ENCODE peak calls at places on chromosomes 5 and 9, in four cellular contexts. N is hepatocyte, S is mammary epithelial cell, F is psoas muscle. R is an unnamed sample.

GRCh38 chr5:146789712-146790660 is 88.6 kb downstream of the PPP2R2B start:
- DNase-seq in N (no peak), F (no peak), S (no peak), R (no peak)

GRCh38 chr5:125604104-125604503 is 819.1 kb upstream of the GRAMD2B start:
- DNase-seq in N (no peak), F (no peak), S (no peak), R (no peak)

GRCh38 chr5:178582291-178582690 is 7.9 kb downstream of the COL23A1 start:
- DNase-seq in S (no peak), N (no peak), F (no peak), R (no peak)

GRCh38 chr5:172607213-172607793 is 33.8 kb upstream of the NEURL1B start:
- DNase-seq in F (peak; percentile 53), N (no peak), S (peak; percentile 8), R (no peak)

GRCh38 chr5:119036101-119036762 is 34.7 kb upstream of the DMXL1 start:
- DNase-seq in N (peak; percentile 17), F (no peak), S (peak; percentile 79), R (peak; percentile 30)

GRCh38 chr5:80302636-80303035 is 17.2 kb upstream of the SPZ1 start:
- DNase-seq in S (no peak), N (no peak), F (no peak), R (no peak)

GRCh38 chr9:124450241-124450924 is at the start of gene ADGRD2:
- DNase-seq in N (peak; percentile 65), F (no peak), S (no peak), R (no peak)

GRCh38 chr5:144421411-144421810 is 250.7 kb downstream of the KCTD16 start:
- DNase-seq in F (no peak), N (peak; percentile 13), S (peak; percentile 36), R (no peak)

GRCh38 chr9:114278881-114279570 is 43.9 kb upstream of the ORM1 start:
- DNase-seq in N (no peak), S (peak; percentile 88), F (no peak), R (no peak)

GRCh38 chr9:130467371-130467770 is 22.6 kb downstream of the ASS1 start:
- DNase-seq in S (no peak), N (no peak), F (no peak), R (no peak)

GRCh38 chr9:136807281-136808074 is at the start of gene RABL6:
- DNase-seq in N (peak; percentile 92), F (peak; percentile 81), S (peak; percentile 66), R (no peak)

GRCh38 chr9:134028575-134029247 is 3.4 kb downstream of the BRD3OS start:
- DNase-seq in N (no peak), F (no peak), S (no peak), R (no peak)

GRCh38 chr9:30732060-30732459 is 1652.4 kb upstream of the ACO1 start:
- DNase-seq in S (no peak), F (no peak), N (no peak), R (no peak)

GRCh38 chr5:109486200-109486804 is 76.5 kb upstream of the PJA2 start:
- DNase-seq in N (no peak), F (no peak), S (no peak), R (no peak)

GRCh38 chr9:83304686-83305085 is 233.5 kb downstream of the FRMD3 start:
- DNase-seq in N (peak; percentile 52), S (no peak), F (peak; percentile 80), R (no peak)

GRCh38 chr5:6762697-6763096 is 49.5 kb downstream of the TENT4A start:
- DNase-seq in F (no peak), N (no peak), S (no peak), R (no peak)

GRCh38 chr5:179819296-179820126 is 1.2 kb upstream of the SQSTM1 start:
- DNase-seq in S (peak; percentile 52), N (peak; percentile 88), F (peak; percentile 81), R (no peak)

GRCh38 chr9:77163889-77164288 is 13.4 kb upstream of the VPS13A start:
- DNase-seq in N (peak; percentile 13), S (peak; percentile 65), F (no peak), R (no peak)

GRCh38 chr9:94212091-94212490 is 47.0 kb upstream of the ZNF169 start:
- DNase-seq in F (no peak), N (peak; percentile 19), S (peak; percentile 40), R (no peak)

GRCh38 chr9:14616188-14616982 is 76.8 kb downstream of the ZDHHC21 start:
- DNase-seq in F (no peak), S (peak; percentile 34), N (peak; percentile 68), R (peak; percentile 66)

GRCh38 chr5:133086366-133086875 is 34.6 kb downstream of the HSPA4 start:
- DNase-seq in N (no peak), F (no peak), S (no peak), R (no peak)

GRCh38 chr5:147763791-147764525 is 18.6 kb downstream of the JAKMIP2 start:
- DNase-seq in S (peak; percentile 56), F (no peak), N (no peak), R (no peak)

GRCh38 chr9:132846109-132846917 is 31.8 kb downstream of the AK8 start:
- DNase-seq in S (no peak), F (no peak), N (no peak), R (no peak)

GRCh38 chr5:17976404-17976803 is 342.1 kb downstream of the TAF11L14 start:
- DNase-seq in N (no peak), S (no peak), F (no peak), R (no peak)

GRCh38 chr9:134690946-134691694 is 49.5 kb downstream of the COL5A1 start:
- DNase-seq in F (peak; percentile 30), S (no peak), N (no peak), R (no peak)

GRCh38 chr5:60526336-60526875 is 173.6 kb downstream of the DEPDC1B start:
- DNase-seq in N (no peak), S (no peak), F (no peak), R (no peak)

GRCh38 chr5:75663621-75664285 is 52.5 kb downstream of the ANKDD1B start:
- DNase-seq in S (no peak), F (no peak), N (no peak), R (no peak)

DNA sequence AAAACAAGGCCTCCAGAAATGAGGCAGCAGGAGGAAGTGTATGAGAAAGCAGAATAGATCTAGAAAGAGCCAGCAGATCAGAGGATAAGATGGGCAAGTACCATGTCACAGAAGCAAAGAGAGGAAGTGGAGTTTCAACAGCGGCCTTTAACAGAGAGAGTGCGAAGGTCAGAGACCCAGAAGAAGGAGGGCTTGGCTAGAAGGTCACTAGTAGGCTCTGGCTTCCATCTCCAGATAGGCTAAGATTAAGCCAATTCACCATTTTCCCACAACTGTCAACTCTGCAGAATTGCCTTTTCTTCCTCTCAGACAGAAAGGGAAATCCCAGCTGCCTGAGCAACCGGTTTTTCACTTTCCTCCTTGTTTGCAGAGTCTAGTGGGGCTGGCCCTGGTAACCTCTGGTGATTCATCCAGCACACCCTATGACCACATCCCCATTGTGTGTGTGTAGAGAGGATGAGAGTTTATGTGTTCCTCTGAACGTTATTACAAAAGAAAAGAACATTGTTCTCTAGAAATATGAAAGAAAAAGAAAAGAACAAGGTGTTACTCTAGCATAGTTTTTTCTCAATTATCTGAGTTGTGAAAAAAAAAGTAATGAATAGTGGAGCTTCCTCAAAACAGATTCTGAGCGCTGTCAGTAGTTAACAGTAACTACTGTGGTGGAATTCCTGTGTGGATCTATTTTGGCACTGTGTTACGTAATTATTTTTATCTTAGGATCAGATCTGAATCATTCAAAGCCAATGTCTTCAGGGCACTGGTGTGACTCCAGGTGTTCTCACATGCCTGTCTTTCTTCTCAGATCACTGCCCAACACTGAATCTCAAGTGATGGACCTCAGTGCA is 220.4 kb downstream of the ARRDC3 start:
- DNase-seq in F (peak; percentile 53), N (peak; percentile 84), S (peak; percentile 98), R (peak; percentile 87)
- H3K4me3 ChIP-seq in F (no peak overlapping the region), N (no peak overlapping the region), S (peak overlapping the region; percentile 30), R (no peak overlapping the region)

DNA sequence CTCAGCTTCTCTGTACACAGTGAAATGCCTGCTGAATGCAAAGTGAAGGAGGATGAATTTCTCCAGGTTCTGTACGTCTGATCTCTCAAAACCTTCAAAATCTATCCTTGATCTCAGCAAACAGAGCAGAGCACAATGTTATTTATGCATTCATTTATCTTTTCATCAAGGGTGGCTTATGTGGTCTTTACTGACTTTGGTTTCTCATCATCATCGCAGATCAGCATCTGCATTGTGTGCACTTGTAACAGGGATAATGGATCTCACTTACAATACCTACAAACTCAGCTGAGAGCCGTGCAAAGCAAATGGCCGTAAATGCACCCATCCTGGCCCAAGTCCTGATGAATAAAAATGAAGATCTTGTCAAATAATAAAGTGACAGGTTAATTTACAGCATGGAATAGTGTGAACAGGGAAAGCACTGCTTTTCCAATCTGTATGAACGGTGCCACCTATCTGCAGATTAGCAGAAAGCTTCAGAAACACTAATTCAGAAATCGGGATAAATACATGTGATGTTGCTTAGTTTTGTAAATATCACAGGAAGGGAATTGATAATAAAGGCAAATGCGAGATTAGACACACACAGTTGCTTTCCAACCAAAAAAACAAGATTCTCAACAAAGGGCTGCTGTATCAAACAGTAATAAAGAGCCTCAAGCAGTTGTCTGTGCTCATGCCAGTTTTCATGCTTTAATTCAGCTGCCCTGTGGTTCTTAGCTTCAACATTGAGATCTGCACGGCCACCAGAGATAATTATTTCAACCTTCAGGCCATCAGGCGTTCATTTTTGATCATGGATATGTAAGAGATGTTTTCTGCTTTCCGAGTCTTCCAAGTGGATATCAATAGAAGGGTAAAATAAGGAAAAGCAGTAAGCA is 153.3 kb upstream of the POU5F2 start:
- DNase-seq in N (peak; percentile 6), S (no peak), F (no peak), R (no peak)
- TF ChIP-seq CTCF in N (peak; percentile 46), S (peak; percentile 66), F (peak; percentile 36), R (peak; percentile 72)

DNA sequence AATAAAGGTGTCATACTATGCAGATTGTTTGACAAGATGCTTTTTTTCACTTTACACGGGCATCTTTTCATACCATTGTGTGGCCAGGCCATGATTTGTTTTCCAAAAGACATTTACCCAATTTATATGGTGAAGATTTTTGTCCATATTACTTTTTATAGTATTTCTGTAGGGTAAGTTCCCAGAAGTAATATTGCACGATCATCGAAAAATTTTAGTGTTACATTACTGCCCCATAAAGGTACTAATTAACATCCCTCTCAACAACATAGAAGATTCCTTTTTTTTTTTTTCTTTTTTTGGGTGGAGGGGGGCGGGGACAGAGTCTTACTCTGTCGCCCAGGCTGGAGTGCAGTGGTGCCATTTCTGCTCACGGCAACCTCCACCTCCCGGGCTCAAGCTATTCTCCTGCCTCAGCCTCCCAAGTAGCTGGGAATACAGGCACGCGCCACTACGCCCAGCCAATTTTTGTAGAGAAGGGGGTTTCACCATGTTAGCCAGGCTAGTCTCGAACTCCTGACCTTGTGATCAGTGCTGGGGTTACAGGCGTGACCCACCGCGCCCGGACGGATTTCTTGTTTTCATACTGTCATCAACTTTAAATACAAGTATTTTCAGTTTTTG is 1.2 kb upstream of the ROPN1L start:
- DNase-seq in N (no peak), S (no peak), F (no peak), R (no peak)
- H3K4me3 ChIP-seq in N (peak overlapping the region; percentile 44), S (peak overlapping the region; percentile 67), F (peak overlapping the region; percentile 79), R (no peak overlapping the region)

DNA sequence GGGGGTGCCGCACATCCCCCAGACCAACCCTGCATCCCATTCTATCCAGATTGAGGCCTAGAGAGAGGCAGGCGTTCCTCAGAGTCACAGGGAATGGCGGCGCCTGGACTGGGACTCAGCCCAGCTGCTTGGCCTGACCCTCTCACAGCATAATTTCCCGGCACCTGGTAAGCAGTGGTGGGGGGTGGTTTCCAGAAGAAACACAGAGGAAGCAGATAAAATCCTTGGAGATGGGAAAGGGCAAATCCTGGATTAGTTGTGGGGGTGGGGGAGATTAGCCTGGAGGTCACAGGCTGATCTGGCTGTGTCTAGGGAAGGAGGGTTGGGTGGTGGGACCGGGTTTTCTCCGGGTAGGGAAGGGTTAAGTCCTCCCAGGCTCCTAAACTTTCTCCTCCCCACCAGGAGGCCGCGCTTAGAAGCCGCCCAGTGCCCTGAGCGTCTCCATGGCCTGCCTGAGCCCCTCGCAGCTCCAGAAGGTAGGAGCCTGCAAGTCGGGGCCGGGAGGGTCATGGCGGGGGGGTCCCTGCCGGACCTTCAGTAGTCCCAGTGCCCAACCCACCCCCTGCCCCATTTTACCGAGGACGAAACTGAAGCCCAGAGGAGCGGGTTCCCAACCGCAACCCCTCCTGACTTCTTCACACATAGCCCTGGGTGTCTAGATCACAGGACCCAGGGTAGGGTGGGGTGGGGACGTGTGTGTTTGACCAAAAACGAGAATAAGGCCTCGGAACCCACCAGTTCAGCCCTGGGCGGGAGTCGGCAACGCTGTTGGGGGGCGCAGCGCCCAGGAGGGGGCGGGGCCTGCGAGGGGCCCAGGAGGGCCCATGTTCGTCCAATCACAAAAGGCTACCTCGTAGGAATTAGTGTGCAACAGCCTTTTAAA is 1.3 kb downstream of the PHYHD1 start:
- DNase-seq in F (peak; percentile 56), N (peak; percentile 80), S (no peak), R (no peak)
- TF ChIP-seq CTCF in F (no peak), N (no peak), S (no peak), R (no peak)